ENCODE peak calls at places on chromosomes 13 and 19, in eight cellular contexts. I is upper lobe of right lung; G is uterus; X is stomach; E is endothelial cell of umbilical vein; L is PC-3; F is cardiac muscle cell; O is naive thymus-derived CD4-positive, alpha-beta T cell. T is an unnamed sample.
A peak's percentile ranks its signal among the peaks of the same experiment; 100 is the strongest.

GRCh38 chr13:85638265-85638664 is 161.0 kb downstream of the SLITRK6 start:
- DNase-seq in F (no peak), L (no peak), G (no peak), O (no peak), I (no peak), E (no peak), X (no peak), T (no peak)

GRCh38 chr13:112757759-112758086 is 67.9 kb downstream of the ATP11A start:
- DNase-seq in L (no peak), F (no peak), I (peak; percentile 38), G (no peak), E (no peak), X (no peak), O (no peak), T (no peak)

GRCh38 chr13:48944221-48944620 is 31.5 kb upstream of the FNDC3A start:
- DNase-seq in O (no peak), X (no peak), E (no peak), L (no peak), F (no peak), G (no peak), I (no peak), T (no peak)

GRCh38 chr13:102970542-102970941 is 95.7 kb downstream of the SLC10A2 start:
- DNase-seq in O (no peak), X (no peak), F (no peak), I (no peak), G (no peak), L (no peak), E (no peak), T (no peak)

GRCh38 chr19:45382426-45382825 is 12.1 kb upstream of the ERCC2 start:
- DNase-seq in X (no peak), O (no peak), L (no peak), E (no peak), I (no peak), F (no peak), G (no peak), T (no peak)

GRCh38 chr19:17999685-18000479 is 8.1 kb upstream of the ARRDC2 start:
- DNase-seq in F (no peak), O (no peak), E (no peak), L (no peak), G (no peak), I (peak; percentile 63), X (no peak), T (no peak)

GRCh38 chr13:24511824-24512207 is 762 bp downstream of the PARP4 start:
- DNase-seq in G (no peak), O (no peak), L (no peak), I (no peak), X (no peak), E (no peak), F (peak; percentile 9), T (no peak)

GRCh38 chr19:8370176-8371010 is 6.4 kb downstream of the ANGPTL4 start:
- DNase-seq in G (no peak), X (no peak), I (no peak), L (no peak), E (no peak), O (no peak), F (no peak), T (no peak)

DNA sequence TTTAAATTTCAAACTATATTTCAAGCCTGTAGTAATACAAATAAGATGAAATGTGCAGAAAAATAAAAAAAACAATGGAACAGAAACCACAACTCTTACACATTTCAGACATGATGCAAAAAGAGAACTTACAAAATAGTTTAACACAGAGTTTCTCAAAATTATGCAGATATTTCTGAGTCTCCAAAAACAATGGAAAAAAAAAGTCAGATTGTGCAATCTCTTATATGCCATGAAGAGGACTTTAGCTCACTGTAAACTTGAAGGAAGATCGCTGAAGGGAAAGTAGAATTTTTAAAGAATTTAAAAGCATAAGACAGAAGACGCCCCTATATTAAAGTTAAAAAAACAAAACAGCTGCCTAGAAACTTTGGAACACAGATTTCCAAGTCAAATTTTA is 20.4 kb downstream of the ZNF708 start:
- DNase-seq in X (no peak), L (no peak), F (no peak), I (no peak), G (no peak), E (no peak), O (no peak), T (no peak)
- H3K9me3 ChIP-seq in X (peaks cover 26% of the 10 kb centered on the region), L (peaks cover 18% of the 10 kb centered on the region), F (no peaks in the 10 kb centered on the region), I (no peaks in the 10 kb centered on the region), G (no peaks in the 10 kb centered on the region), E (no peaks in the 10 kb centered on the region), O (no peaks in the 10 kb centered on the region), T (no peaks in the 10 kb centered on the region)

GRCh38 chr19:1845642-1846041 is 2.6 kb downstream of the REXO1 start:
- DNase-seq in X (no peak), L (no peak), I (no peak), F (no peak), O (no peak), E (no peak), G (no peak), T (peak; percentile 53)

GRCh38 chr19:1843646-1844394 is 4.5 kb downstream of the REXO1 start:
- DNase-seq in I (no peak), G (no peak), L (no peak), F (no peak), E (no peak), X (no peak), O (no peak), T (no peak)

GRCh38 chr19:1843116-1843515 is 5.2 kb downstream of the REXO1 start:
- DNase-seq in G (no peak), F (no peak), I (no peak), L (no peak), O (no peak), X (no peak), E (no peak), T (no peak)

GRCh38 chr19:1846517-1847205 is 1.6 kb downstream of the REXO1 start:
- DNase-seq in L (no peak), X (no peak), E (no peak), I (no peak), O (no peak), G (no peak), F (no peak), T (no peak)

DNA sequence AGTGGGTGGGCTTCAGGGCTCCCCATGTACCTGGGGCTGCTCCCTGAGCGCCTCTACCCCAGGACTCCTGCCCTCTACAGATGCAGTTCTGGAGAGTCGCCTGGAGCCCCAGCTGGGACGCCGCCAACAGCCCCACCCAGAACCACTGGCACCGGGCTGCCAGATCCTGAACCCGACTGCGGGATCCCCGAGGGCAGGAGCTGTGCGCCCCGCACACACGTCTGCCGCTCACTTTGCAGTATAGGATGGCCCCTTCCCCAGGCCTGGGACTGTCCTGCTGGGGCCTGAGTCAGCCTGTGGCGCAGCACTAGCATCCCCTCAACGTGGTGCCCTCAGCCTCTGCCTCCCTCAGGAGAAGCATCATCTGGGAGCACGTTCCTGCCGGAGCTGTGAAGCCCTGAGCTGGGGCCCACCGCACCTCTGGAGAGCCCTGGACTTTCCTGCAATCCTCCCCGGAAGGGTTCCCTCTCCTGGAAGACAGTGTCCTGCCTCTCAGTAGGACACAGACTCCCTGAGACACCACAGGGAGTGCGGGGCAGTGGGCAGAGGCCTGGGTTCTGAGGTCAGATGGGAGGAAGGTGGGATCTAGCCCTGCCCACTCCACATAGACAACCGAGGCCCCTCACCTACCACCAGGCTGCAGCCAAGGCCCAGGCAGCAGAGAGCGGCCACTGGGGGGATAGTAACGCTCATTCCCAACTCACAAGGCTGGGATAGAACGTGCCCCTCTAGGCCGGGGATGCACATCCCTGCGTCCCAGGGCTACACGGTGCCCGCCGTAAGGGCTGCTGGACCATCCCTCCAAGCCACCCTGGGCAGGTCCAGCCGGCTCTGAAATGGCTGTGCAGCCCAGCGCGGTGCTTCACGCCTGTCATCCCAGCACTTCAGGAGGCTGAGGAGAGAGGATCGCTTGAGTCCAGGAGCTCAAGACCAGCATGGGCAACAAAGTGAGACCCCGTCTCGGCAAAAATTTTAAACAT is 3.5 kb downstream of the REXO1 start:
- DNase-seq in X (no peak), F (no peak), I (no peak), L (no peak), O (no peak), E (no peak), G (no peak), T (no peak)
- H3K4me1 ChIP-seq in X (peaks cover 52% of the 10 kb centered on the region), F (peaks cover 12% of the 10 kb centered on the region), I (peaks cover 62% of the 10 kb centered on the region), L (peaks cover 8% of the 10 kb centered on the region), O (peaks cover 49% of the 10 kb centered on the region), E (peaks cover 25% of the 10 kb centered on the region), G (peaks cover 37% of the 10 kb centered on the region), T (peaks cover 65% of the 10 kb centered on the region)

DNA sequence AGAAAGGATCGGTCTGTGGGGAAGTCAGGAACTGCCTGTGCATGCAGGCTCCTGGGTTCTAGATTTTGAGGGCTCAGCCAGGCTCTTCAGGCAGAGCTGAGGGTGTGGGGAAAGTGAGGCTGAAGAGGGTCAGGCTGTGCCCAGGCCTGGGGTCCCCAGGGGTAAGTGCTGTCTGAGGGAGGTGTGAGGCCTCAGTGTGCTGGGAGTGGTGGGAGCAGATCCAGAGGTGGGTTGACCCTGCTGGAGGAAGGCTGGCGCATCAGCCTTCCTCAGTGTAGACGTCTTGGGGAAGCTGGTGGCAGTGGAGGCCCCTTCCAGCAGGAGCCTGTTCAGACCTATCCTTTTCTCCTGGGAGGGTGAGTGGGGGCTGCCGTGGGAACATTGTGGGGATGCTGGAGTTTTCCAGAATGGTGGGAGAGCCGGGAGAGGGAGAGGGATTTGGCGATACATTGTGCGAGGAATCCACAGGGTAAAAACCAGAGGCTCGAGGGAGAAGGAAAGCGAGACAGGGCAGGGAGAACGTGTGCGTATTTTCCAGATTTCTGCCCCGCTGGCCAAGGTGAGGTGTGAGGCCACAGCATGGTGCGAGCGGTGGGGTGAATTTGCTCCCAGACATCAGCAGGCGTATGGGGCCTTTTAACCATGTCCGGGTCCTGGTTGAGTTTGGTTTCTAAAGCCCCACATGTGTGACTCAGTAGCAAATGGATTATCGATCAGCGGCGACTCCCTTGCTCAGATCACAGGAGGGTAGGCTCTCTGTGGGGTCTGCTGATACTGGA is 237.7 kb downstream of the TEX29 start:
- DNase-seq in X (no peak), G (no peak), O (no peak), F (no peak), I (no peak), E (no peak), L (no peak), T (no peak)
- H3K9me3 ChIP-seq in X (no peaks in the 10 kb centered on the region), G (no peaks in the 10 kb centered on the region), O (no peaks in the 10 kb centered on the region), F (no peaks in the 10 kb centered on the region), I (no peaks in the 10 kb centered on the region), E (peaks cover 4% of the 10 kb centered on the region), L (no peaks in the 10 kb centered on the region), T (no peaks in the 10 kb centered on the region)

DNA sequence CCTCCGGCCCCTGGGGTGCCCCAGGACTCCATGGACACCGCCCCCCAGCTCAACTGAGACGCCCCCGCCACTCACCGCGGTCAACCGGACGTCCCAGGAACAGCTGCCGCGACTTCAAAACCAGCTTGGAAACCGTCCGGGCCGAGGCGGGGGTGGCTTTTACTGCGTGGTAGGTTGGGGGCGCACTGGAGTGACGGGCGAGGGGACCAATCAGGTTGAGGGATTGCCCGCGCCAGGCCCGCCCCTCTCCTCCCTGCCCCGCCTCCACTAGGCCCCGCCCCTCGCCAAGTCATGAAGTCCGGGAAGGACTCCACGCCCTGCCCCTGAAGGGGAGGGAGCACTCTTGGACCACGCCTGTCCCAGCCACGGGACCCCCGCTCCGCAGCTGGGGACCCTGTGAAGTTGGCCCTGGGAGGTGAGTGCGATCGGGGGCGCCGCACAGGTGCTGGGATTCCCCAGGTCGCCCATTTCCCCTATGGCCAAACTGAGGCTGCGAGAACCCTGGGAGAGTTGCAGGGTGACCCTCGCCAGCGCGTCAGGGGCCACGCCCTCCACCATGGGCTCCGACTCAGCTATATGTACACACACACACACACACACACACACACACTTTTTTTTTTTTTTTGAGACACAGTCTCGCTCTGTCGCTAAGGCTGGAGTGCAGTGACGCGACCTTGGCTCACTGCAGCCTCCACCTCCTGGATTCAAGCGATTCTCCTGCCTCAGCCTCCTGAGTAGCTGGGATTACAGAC is at the start of gene PLIN3:
- DNase-seq in L (peak; percentile 95), X (peak; percentile 98), I (peak; percentile 98), O (peak; percentile 73), F (peak; percentile 96), G (peak; percentile 98), E (peak; percentile 98), T (peak; percentile 99)
- H3K4me1 ChIP-seq in L (peaks cover 22% of the 10 kb centered on the region), X (peaks cover 6% of the 10 kb centered on the region), I (peaks cover 9% of the 10 kb centered on the region), O (peaks cover 4% of the 10 kb centered on the region), F (no peaks in the 10 kb centered on the region), G (no peaks in the 10 kb centered on the region), E (peaks cover 6% of the 10 kb centered on the region), T (peaks cover 9% of the 10 kb centered on the region)

T was measured in adrenal gland.